ENCODE peak calls at places on chromosomes 4 and X, in six cellular contexts. N is SJSA1; S is NCI-H1092; P is NCI-H1694 treated with DMSO at 0.1 percent for 48 hours; X is amniotic stem cell; V is activated CD4-positive, alpha-beta T cell treated with anti-CD3 and anti-CD28 coated beads, Interleukin-2, amount 50 U/mL, for 48 hours. H is an unnamed sample.

GRCh38 chr4:17544831-17545234 is 29.9 kb downstream of the CLRN2 start:
- DNase-seq in N (peak; percentile 2), S (peak; percentile 17), P (no peak), X (no peak), V (no peak), H (no peak)

GRCh38 chrX:29555465-29556091 is 659.8 kb upstream of the MAGEB2 start:
- DNase-seq in N (no peak), S (no peak), P (no peak), X (no peak), V (no peak), H (no peak)

GRCh38 chrX:30865020-30865419 is 24.0 kb downstream of the TAB3 start:
- DNase-seq in N (no peak), S (no peak), P (no peak), X (no peak), V (peak; percentile 9), H (no peak)

GRCh38 chr4:134345249-134345648 is 143.7 kb upstream of the PABPC4L start:
- DNase-seq in N (no peak), S (no peak), P (no peak), X (no peak), V (no peak), H (no peak)

GRCh38 chr4:54423066-54423465 is 194.0 kb downstream of the PDGFRA start:
- DNase-seq in N (no peak), S (no peak), P (no peak), X (no peak), V (no peak), H (no peak)

GRCh38 chr4:98482847-98483806 is 175.3 kb downstream of the TSPAN5 start:
- DNase-seq in N (peak; percentile 90), S (no peak), P (no peak), X (peak; percentile 36), V (peak; percentile 53), H (no peak)

GRCh38 chr4:64230709-64231310 is 178.4 kb downstream of the TECRL start:
- DNase-seq in N (no peak), S (no peak), P (no peak), X (no peak), V (no peak), H (no peak)

GRCh38 chrX:11683057-11683456 is 17.3 kb upstream of the ARHGAP6 start:
- DNase-seq in N (no peak), S (no peak), P (no peak), X (no peak), V (no peak), H (no peak)

GRCh38 chr4:664713-665231 is 9.3 kb downstream of the ATP5ME start:
- DNase-seq in N (no peak), S (no peak), P (no peak), X (no peak), V (no peak), H (no peak)

GRCh38 chr4:81405900-81406401 is 65.8 kb downstream of the RASGEF1B start:
- DNase-seq in N (peak; percentile 61), S (peak; percentile 64), P (peak; percentile 85), X (peak; percentile 62), V (peak; percentile 18), H (no peak)

GRCh38 chr4:15655223-15656037 is at the start of gene FBXL5:
- DNase-seq in N (peak; percentile 86), S (peak; percentile 71), P (peak; percentile 45), X (peak; percentile 64), V (peak; percentile 81), H (peak; percentile 87)

GRCh38 chr4:116664198-116664597 is 421.2 kb downstream of the TRAM1L1 start:
- DNase-seq in N (no peak), S (no peak), P (no peak), X (no peak), V (no peak), H (no peak)

GRCh38 chr4:19592391-19592790 is 659.3 kb upstream of the SLIT2 start:
- DNase-seq in N (no peak), S (no peak), P (no peak), X (no peak), V (no peak), H (no peak)

GRCh38 chr4:78298618-78299017 is 241.5 kb downstream of the FRAS1 start:
- DNase-seq in N (no peak), S (no peak), P (no peak), X (no peak), V (no peak), H (no peak)

GRCh38 chrX:27998666-27999065 is 17.4 kb upstream of the DCAF8L1 start:
- DNase-seq in N (no peak), S (no peak), P (no peak), X (no peak), V (no peak), H (no peak)

GRCh38 chr4:100168521-100168920 is 21.7 kb downstream of the DDIT4L start:
- DNase-seq in N (peak; percentile 50), S (no peak), P (no peak), X (no peak), V (no peak), H (no peak)

GRCh38 chr4:47933798-47934197 is 19.4 kb upstream of the NFXL1 start:
- DNase-seq in N (no peak), S (no peak), P (peak; percentile 39), X (peak; percentile 47), V (no peak), H (no peak)

GRCh38 chr4:60134106-60134505 is 1066.0 kb upstream of the ADGRL3 start:
- DNase-seq in N (no peak), S (no peak), P (no peak), X (no peak), V (no peak), H (no peak)

GRCh38 chrX:38163193-38163592 is 57.5 kb downstream of the SRPX start:
- DNase-seq in N (no peak), S (no peak), P (no peak), X (no peak), V (no peak), H (no peak)

GRCh38 chr4:6044805-6045204 is 26.6 kb upstream of the C4orf50 start:
- DNase-seq in N (no peak), S (no peak), P (no peak), X (no peak), V (no peak), H (no peak)

GRCh38 chr4:165151734-165152133 is 39.1 kb upstream of the TMEM192 start:
- DNase-seq in N (no peak), S (no peak), P (no peak), X (no peak), V (no peak), H (no peak)

GRCh38 chr4:175509320-175509719 is 302.7 kb downstream of the GPM6A start:
- DNase-seq in N (no peak), S (no peak), P (peak; percentile 6), X (no peak), V (no peak), H (no peak)

GRCh38 chr4:88981571-88981970 is 75.4 kb downstream of the FAM13A start:
- DNase-seq in N (no peak), S (no peak), P (no peak), X (no peak), V (no peak), H (no peak)

GRCh38 chrX:150364347-150365050 is 1.4 kb downstream of the MAMLD1 start:
- DNase-seq in N (peak; percentile 42), S (no peak), P (peak; percentile 11), X (no peak), V (peak; percentile 30), H (no peak)

GRCh38 chr4:122845066-122845465 is 18.4 kb downstream of the FGF2 start:
- DNase-seq in N (no peak), S (no peak), P (no peak), X (no peak), V (no peak), H (no peak)

GRCh38 chrX:107673933-107674479 is 45.7 kb downstream of the PRPS1 start:
- DNase-seq in N (peak; percentile 45), S (no peak), P (peak; percentile 53), X (no peak), V (peak; percentile 85), H (no peak)